ENCODE peak calls at places on chromosome 20, in seven cellular contexts. One of them, this sample, is unnamed.

GRCh38 chr20:20017852-20018245 is 687 bp downstream of the NAA20 start:
- DNase-seq in uterus: no peak
- DNase-seq in tibial artery: no peak
- DNase-seq in heart right ventricle: no peak
- DNase-seq in brain microvascular endothelial cell: no peak
- DNase-seq in BJ: no peak
- DNase-seq in PC-3: peak; percentile 23
- DNase-seq in this sample: peak; percentile 20

GRCh38 chr20:23159256-23159922 is 73.3 kb upstream of the CD93 start:
- DNase-seq in PC-3: no peak
- DNase-seq in tibial artery: no peak
- DNase-seq in uterus: no peak
- DNase-seq in heart right ventricle: no peak
- DNase-seq in BJ: no peak
- DNase-seq in brain microvascular endothelial cell: no peak
- DNase-seq in this sample: no peak

GRCh38 chr20:23622839-23623343 is 14.9 kb downstream of the CST3 start:
- DNase-seq in uterus: peak; percentile 87
- DNase-seq in BJ: peak; percentile 60
- DNase-seq in brain microvascular endothelial cell: peak; percentile 89
- DNase-seq in PC-3: peak; percentile 92
- DNase-seq in heart right ventricle: peak; percentile 66
- DNase-seq in tibial artery: peak; percentile 87
- DNase-seq in this sample: peak; percentile 84

GRCh38 chr20:35607003-35607735 is 8.5 kb upstream of the SPAG4 start:
- DNase-seq in brain microvascular endothelial cell: no peak
- DNase-seq in PC-3: peak; percentile 93
- DNase-seq in tibial artery: no peak
- DNase-seq in BJ: no peak
- DNase-seq in heart right ventricle: no peak
- DNase-seq in uterus: no peak
- DNase-seq in this sample: peak; percentile 78

GRCh38 chr20:60913298-60913697 is 338.8 kb upstream of the CDH4 start:
- DNase-seq in BJ: no peak
- DNase-seq in PC-3: no peak
- DNase-seq in heart right ventricle: no peak
- DNase-seq in tibial artery: no peak
- DNase-seq in uterus: no peak
- DNase-seq in brain microvascular endothelial cell: no peak
- DNase-seq in this sample: no peak

GRCh38 chr20:10596726-10597125 is 77.1 kb downstream of the JAG1 start:
- DNase-seq in BJ: no peak
- DNase-seq in brain microvascular endothelial cell: peak; percentile 88
- DNase-seq in heart right ventricle: no peak
- DNase-seq in uterus: no peak
- DNase-seq in tibial artery: no peak
- DNase-seq in PC-3: peak; percentile 87
- DNase-seq in this sample: peak; percentile 85

GRCh38 chr20:16904751-16905150 is 156.6 kb downstream of the OTOR start:
- DNase-seq in tibial artery: no peak
- DNase-seq in brain microvascular endothelial cell: no peak
- DNase-seq in heart right ventricle: no peak
- DNase-seq in BJ: no peak
- DNase-seq in uterus: no peak
- DNase-seq in PC-3: peak; percentile 13
- DNase-seq in this sample: no peak

GRCh38 chr20:44610313-44610965 is 28.1 kb downstream of the PKIG start:
- DNase-seq in BJ: no peak
- DNase-seq in brain microvascular endothelial cell: no peak
- DNase-seq in heart right ventricle: no peak
- DNase-seq in tibial artery: no peak
- DNase-seq in uterus: no peak
- DNase-seq in PC-3: no peak
- DNase-seq in this sample: no peak

GRCh38 chr20:33653218-33653899 is 8.8 kb upstream of the C20orf144 start:
- DNase-seq in tibial artery: no peak
- DNase-seq in brain microvascular endothelial cell: no peak
- DNase-seq in BJ: peak; percentile 17
- DNase-seq in heart right ventricle: peak; percentile 60
- DNase-seq in PC-3: peak; percentile 69
- DNase-seq in uterus: peak; percentile 69
- DNase-seq in this sample: peak; percentile 39

GRCh38 chr20:59819496-59820203 is 113.8 kb downstream of the SYCP2 start:
- DNase-seq in brain microvascular endothelial cell: no peak
- DNase-seq in BJ: no peak
- DNase-seq in uterus: no peak
- DNase-seq in heart right ventricle: no peak
- DNase-seq in tibial artery: no peak
- DNase-seq in PC-3: no peak
- DNase-seq in this sample: no peak

GRCh38 chr20:44113642-44113945 is 73.4 kb downstream of the JPH2 start:
- DNase-seq in tibial artery: no peak
- DNase-seq in BJ: no peak
- DNase-seq in brain microvascular endothelial cell: no peak
- DNase-seq in PC-3: no peak
- DNase-seq in heart right ventricle: no peak
- DNase-seq in uterus: no peak
- DNase-seq in this sample: no peak

GRCh38 chr20:31679357-31680285 is 41.9 kb downstream of the COX4I2 start:
- DNase-seq in PC-3: peak; percentile 4
- DNase-seq in heart right ventricle: no peak
- DNase-seq in brain microvascular endothelial cell: no peak
- DNase-seq in uterus: no peak
- DNase-seq in BJ: no peak
- DNase-seq in tibial artery: no peak
- DNase-seq in this sample: no peak

GRCh38 chr20:50327666-50328065 is 137.0 kb downstream of the CEBPB start:
- DNase-seq in uterus: no peak
- DNase-seq in brain microvascular endothelial cell: no peak
- DNase-seq in BJ: no peak
- DNase-seq in PC-3: peak; percentile 35
- DNase-seq in tibial artery: no peak
- DNase-seq in heart right ventricle: no peak
- DNase-seq in this sample: peak; percentile 28

GRCh38 chr20:31718952-31719643 is 3.6 kb downstream of the BCL2L1 start:
- DNase-seq in uterus: no peak
- DNase-seq in PC-3: peak; percentile 87
- DNase-seq in heart right ventricle: no peak
- DNase-seq in brain microvascular endothelial cell: no peak
- DNase-seq in tibial artery: no peak
- DNase-seq in BJ: no peak
- DNase-seq in this sample: peak; percentile 95

GRCh38 chr20:25397827-25398226 is 7.2 kb upstream of the ABHD12 start:
- DNase-seq in uterus: no peak
- DNase-seq in BJ: no peak
- DNase-seq in PC-3: peak; percentile 85
- DNase-seq in tibial artery: no peak
- DNase-seq in brain microvascular endothelial cell: no peak
- DNase-seq in heart right ventricle: no peak
- DNase-seq in this sample: peak; percentile 36

GRCh38 chr20:49560186-49560585 is 7.8 kb downstream of the PTGIS start:
- DNase-seq in PC-3: no peak
- DNase-seq in heart right ventricle: no peak
- DNase-seq in brain microvascular endothelial cell: no peak
- DNase-seq in tibial artery: peak; percentile 14
- DNase-seq in BJ: no peak
- DNase-seq in uterus: no peak
- DNase-seq in this sample: no peak

GRCh38 chr20:17138237-17138636 is 88.6 kb upstream of the PCSK2 start:
- DNase-seq in PC-3: no peak
- DNase-seq in heart right ventricle: no peak
- DNase-seq in uterus: no peak
- DNase-seq in BJ: no peak
- DNase-seq in brain microvascular endothelial cell: no peak
- DNase-seq in tibial artery: no peak
- DNase-seq in this sample: no peak

GRCh38 chr20:34522969-34523871 is 7.0 kb downstream of the DYNLRB1 start:
- DNase-seq in uterus: peak; percentile 39
- DNase-seq in PC-3: peak; percentile 87
- DNase-seq in tibial artery: no peak
- DNase-seq in heart right ventricle: no peak
- DNase-seq in brain microvascular endothelial cell: peak; percentile 75
- DNase-seq in BJ: no peak
- DNase-seq in this sample: peak; percentile 45

GRCh38 chr20:43833511-43834395 is 80.9 kb upstream of the TOX2 start:
- DNase-seq in heart right ventricle: no peak
- DNase-seq in uterus: no peak
- DNase-seq in PC-3: no peak
- DNase-seq in BJ: no peak
- DNase-seq in brain microvascular endothelial cell: no peak
- DNase-seq in tibial artery: no peak
- DNase-seq in this sample: no peak

GRCh38 chr20:11718474-11719094 is 199.1 kb upstream of the BTBD3 start:
- DNase-seq in brain microvascular endothelial cell: no peak
- DNase-seq in BJ: no peak
- DNase-seq in tibial artery: no peak
- DNase-seq in uterus: no peak
- DNase-seq in PC-3: no peak
- DNase-seq in heart right ventricle: no peak
- DNase-seq in this sample: no peak

GRCh38 chr20:43821795-43822194 is 92.9 kb upstream of the TOX2 start:
- DNase-seq in PC-3: no peak
- DNase-seq in uterus: no peak
- DNase-seq in brain microvascular endothelial cell: no peak
- DNase-seq in tibial artery: no peak
- DNase-seq in BJ: no peak
- DNase-seq in heart right ventricle: no peak
- DNase-seq in this sample: peak; percentile 15

DNA sequence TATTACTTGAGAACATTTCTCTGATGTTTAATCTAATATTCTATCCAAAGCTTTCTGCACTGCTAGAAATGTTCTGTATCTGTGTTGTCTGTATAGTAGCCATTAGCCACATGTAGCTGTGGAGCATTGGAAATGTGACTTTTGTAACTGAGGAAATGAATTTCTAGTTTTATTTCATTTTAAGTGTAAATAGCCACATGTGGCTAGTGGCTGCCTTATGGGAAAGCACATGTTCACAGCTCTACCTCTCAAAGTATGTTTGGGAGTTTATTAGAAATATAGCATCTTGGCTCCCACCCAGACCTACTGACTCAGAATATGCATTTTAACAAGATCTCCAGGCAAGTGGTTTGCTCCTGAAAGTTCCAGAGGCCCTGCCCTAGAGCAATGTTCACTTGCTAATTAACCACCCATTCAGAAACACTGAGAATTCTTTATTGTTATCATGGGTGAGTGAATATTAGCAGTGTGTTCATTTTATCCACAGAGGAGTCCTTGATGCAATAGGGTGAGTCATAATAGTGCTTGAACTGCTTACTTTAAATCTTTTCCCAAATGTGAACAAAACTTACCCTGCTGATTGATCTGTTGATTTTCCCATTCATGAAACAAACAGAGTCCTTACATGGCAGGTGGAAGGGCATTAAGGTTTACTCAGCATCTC is 282.7 kb downstream of the PLCB1 start:
- DNase-seq in heart right ventricle: no peak
- DNase-seq in tibial artery: no peak
- DNase-seq in brain microvascular endothelial cell: peak; percentile 19
- DNase-seq in uterus: no peak
- DNase-seq in PC-3: peak; percentile 12
- DNase-seq in BJ: peak; percentile 45
- DNase-seq in this sample: peak; percentile 61
- H3K4me3 ChIP-seq in heart right ventricle: no peak overlapping the region
- H3K4me3 ChIP-seq in tibial artery: no peak overlapping the region
- H3K4me3 ChIP-seq in brain microvascular endothelial cell: no peak overlapping the region
- H3K4me3 ChIP-seq in uterus: no peak overlapping the region
- H3K4me3 ChIP-seq in PC-3: no peak overlapping the region
- H3K4me3 ChIP-seq in BJ: no peak overlapping the region
- H3K4me3 ChIP-seq in this sample: no peak overlapping the region

DNA sequence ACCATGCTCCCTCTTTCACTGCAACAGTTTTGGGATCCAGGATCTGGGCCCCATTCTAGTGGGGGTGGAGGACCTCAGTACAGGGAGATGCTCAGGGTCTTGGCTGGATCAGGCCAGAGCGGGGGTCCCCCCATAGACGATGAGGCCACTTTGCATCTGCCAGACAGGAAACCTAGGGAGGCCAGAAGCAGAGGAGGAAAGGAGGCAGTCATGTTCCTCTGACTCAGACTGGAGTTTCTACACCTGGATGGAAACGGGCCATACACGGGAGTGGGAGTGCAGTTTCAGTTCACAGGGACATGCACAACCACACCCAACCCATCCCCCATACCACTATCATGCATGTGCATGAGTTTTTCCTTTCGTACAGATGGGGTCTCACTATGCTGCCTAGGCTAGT is 3.6 kb upstream of the EMILIN3 start:
- DNase-seq in tibial artery: no peak
- DNase-seq in PC-3: no peak
- DNase-seq in heart right ventricle: no peak
- DNase-seq in brain microvascular endothelial cell: no peak
- DNase-seq in uterus: no peak
- DNase-seq in BJ: no peak
- DNase-seq in this sample: peak; percentile 12
- H3K27me3 ChIP-seq in tibial artery: no peaks in the 10 kb centered on the region
- H3K27me3 ChIP-seq in PC-3: peaks cover 33% of the 10 kb centered on the region
- H3K27me3 ChIP-seq in heart right ventricle: no peaks in the 10 kb centered on the region
- H3K27me3 ChIP-seq in brain microvascular endothelial cell: peaks cover 25% of the 10 kb centered on the region
- H3K27me3 ChIP-seq in uterus: no peaks in the 10 kb centered on the region
- H3K27me3 ChIP-seq in BJ: peaks cover 42% of the 10 kb centered on the region
- H3K27me3 ChIP-seq in this sample: peaks cover 15% of the 10 kb centered on the region

DNA sequence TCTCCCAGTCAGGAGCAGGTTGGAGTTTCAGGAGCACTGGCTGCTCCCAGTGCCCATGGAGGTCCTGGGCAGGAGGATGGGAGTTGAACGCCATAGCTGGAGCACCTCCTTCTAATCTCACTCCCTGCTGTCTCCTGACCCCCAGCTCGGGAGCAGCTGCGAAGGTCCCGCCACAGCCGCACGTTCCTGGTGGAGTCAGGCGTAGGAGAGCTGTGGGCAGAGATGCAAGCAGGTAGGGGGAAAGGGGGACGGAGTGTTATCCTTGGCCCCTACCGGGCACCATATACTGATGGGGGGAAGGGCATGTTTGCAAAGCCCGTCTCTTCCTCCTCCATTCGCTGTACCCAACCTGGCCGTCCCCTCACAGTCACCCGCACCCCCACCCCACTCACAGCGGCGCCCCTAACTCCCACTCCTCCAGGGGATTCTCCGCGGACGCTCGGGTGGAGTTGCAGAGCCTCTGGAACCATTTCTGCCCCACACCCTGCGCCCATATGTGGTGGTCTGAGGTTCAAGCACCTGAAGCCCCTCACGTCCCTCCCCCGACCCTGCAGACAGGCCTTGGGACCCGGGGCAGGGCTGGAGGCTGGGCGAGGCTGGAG is 16.7 kb downstream of the HSPA12B start:
- DNase-seq in heart right ventricle: no peak
- DNase-seq in BJ: no peak
- DNase-seq in tibial artery: no peak
- DNase-seq in PC-3: no peak
- DNase-seq in brain microvascular endothelial cell: no peak
- DNase-seq in uterus: no peak
- DNase-seq in this sample: no peak
- H3K4me3 ChIP-seq in heart right ventricle: no peak overlapping the region
- H3K4me3 ChIP-seq in BJ: no peak overlapping the region
- H3K4me3 ChIP-seq in tibial artery: no peak overlapping the region
- H3K4me3 ChIP-seq in PC-3: no peak overlapping the region
- H3K4me3 ChIP-seq in brain microvascular endothelial cell: no peak overlapping the region
- H3K4me3 ChIP-seq in uterus: no peak overlapping the region
- H3K4me3 ChIP-seq in this sample: no peak overlapping the region

DNA sequence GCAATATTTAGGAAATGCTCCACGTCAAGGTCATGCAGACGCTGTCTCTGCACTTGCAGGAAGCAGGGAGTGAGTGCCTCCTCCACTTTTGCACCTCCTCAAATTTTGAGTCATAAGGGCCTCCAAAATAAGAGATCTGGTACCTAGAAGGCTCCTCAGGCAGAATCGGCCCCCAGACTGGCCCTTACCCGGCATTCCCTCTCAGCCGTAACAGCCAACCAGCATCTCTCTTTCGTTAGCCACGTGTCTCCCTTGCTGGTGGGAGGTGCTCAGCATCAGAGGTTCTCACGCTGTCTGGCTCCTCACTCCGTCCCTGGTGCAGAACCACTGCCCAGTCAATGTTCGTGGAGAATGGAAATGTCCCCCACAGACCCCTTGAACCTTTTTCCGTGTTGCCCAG is 75.3 kb downstream of the ANKRD60 start:
- DNase-seq in tibial artery: no peak
- DNase-seq in PC-3: no peak
- DNase-seq in BJ: no peak
- DNase-seq in brain microvascular endothelial cell: no peak
- DNase-seq in uterus: no peak
- DNase-seq in heart right ventricle: no peak
- DNase-seq in this sample: no peak
- H3K27me3 ChIP-seq in tibial artery: no peaks in the 10 kb centered on the region
- H3K27me3 ChIP-seq in PC-3: peaks cover 5% of the 10 kb centered on the region
- H3K27me3 ChIP-seq in BJ: peaks cover 8% of the 10 kb centered on the region
- H3K27me3 ChIP-seq in brain microvascular endothelial cell: no peaks in the 10 kb centered on the region
- H3K27me3 ChIP-seq in uterus: no peaks in the 10 kb centered on the region
- H3K27me3 ChIP-seq in heart right ventricle: no peaks in the 10 kb centered on the region
- H3K27me3 ChIP-seq in this sample: peaks cover 28% of the 10 kb centered on the region